ENCODE peak calls at places on chromosome 5, in eight cellular contexts. X is kidney epithelial cell, L is endothelial cell of umbilical vein, Y is mammary epithelial cell, Z is fibroblast of the aortic adventitia, C is left lung, I is astrocyte, F is adrenal gland. W is an unnamed sample.

GRCh38 chr5:99105216-99105615 is 176.4 kb upstream of the CHD1 start:
- DNase-seq in X (no peak), L (peak; percentile 63), Y (no peak), Z (peak; percentile 16), C (no peak), I (peak; percentile 10), F (no peak), W (no peak)

GRCh38 chr5:124740991-124741583 is 5.4 kb downstream of the ZNF608 start:
- DNase-seq in X (no peak), L (no peak), Y (peak; percentile 95), Z (peak; percentile 47), C (no peak), I (peak; percentile 91), F (no peak), W (peak; percentile 89)

GRCh38 chr5:580436-580835 is 31.7 kb upstream of the CEP72 start:
- DNase-seq in X (no peak), L (no peak), Y (no peak), Z (no peak), C (no peak), I (no peak), F (no peak), W (no peak)

GRCh38 chr5:15073453-15073852 is 201.9 kb upstream of the ANKH start:
- DNase-seq in X (no peak), L (no peak), Y (no peak), Z (no peak), C (no peak), I (no peak), F (no peak), W (no peak)

GRCh38 chr5:93717162-93717561 is 24.2 kb downstream of the POU5F2 start:
- DNase-seq in X (peak; percentile 72), L (peak; percentile 67), Y (peak; percentile 28), Z (peak; percentile 37), C (no peak), I (peak; percentile 53), F (peak; percentile 27), W (peak; percentile 93)

GRCh38 chr5:23507278-23507685 is at the start of gene PRDM9:
- DNase-seq in X (peak; percentile 7), L (no peak), Y (no peak), Z (no peak), C (peak; percentile 53), I (no peak), F (peak; percentile 42), W (no peak)

GRCh38 chr5:157476699-157477408 is 16.8 kb downstream of the NIPAL4 start:
- DNase-seq in X (peak; percentile 44), L (peak; percentile 67), Y (peak; percentile 37), Z (peak; percentile 76), C (no peak), I (peak; percentile 45), F (peak; percentile 61), W (peak; percentile 26)

GRCh38 chr5:88830567-88830966 is 52.4 kb downstream of the MEF2C start:
- DNase-seq in X (no peak), L (no peak), Y (no peak), Z (peak; percentile 28), C (no peak), I (peak; percentile 23), F (no peak), W (no peak)

GRCh38 chr5:17412760-17413671 is 85.0 kb upstream of the TAF11L2 start:
- DNase-seq in X (no peak), L (no peak), Y (no peak), Z (no peak), C (peak; percentile 58), I (no peak), F (no peak), W (no peak)

GRCh38 chr5:118095100-118095499 is 893.2 kb downstream of the DTWD2 start:
- DNase-seq in X (peak; percentile 32), L (no peak), Y (no peak), Z (no peak), C (no peak), I (peak; percentile 2), F (no peak), W (peak; percentile 34)

GRCh38 chr5:43315262-43315661 is 2.0 kb upstream of the HMGCS1 start:
- DNase-seq in X (peak; percentile 62), L (no peak), Y (peak; percentile 92), Z (no peak), C (no peak), I (peak; percentile 53), F (no peak), W (no peak)

GRCh38 chr5:129853588-129853987 is 50.7 kb upstream of the CHSY3 start:
- DNase-seq in X (no peak), L (peak; percentile 12), Y (no peak), Z (no peak), C (no peak), I (no peak), F (peak; percentile 5), W (no peak)

GRCh38 chr5:58455966-58456365 is 3.9 kb downstream of the PLK2 start:
- DNase-seq in X (no peak), L (peak; percentile 23), Y (no peak), Z (peak; percentile 65), C (no peak), I (peak; percentile 67), F (no peak), W (no peak)
- H3K4me3 ChIP-seq in X (peak overlapping the region; percentile 96), L (peak overlapping the region; percentile 94), Y (peak overlapping the region; percentile 94), Z (peak overlapping the region; percentile 83), C (peak overlapping the region; percentile 77), I (peak overlapping the region; percentile 97), F (no peak overlapping the region), W (peak overlapping the region; percentile 66)

GRCh38 chr5:132747693-132748440 is 641 bp downstream of the CCNI2 start:
- DNase-seq in X (no peak), L (no peak), Y (no peak), Z (no peak), C (no peak), I (no peak), F (no peak), W (no peak)
- H3K4me3 ChIP-seq in X (peak overlapping the region; percentile 37), L (peak overlapping the region; percentile 32), Y (peak overlapping the region; percentile 53), Z (no peak overlapping the region), C (peak overlapping the region; percentile 43), I (peak overlapping the region; percentile 5), F (no peak overlapping the region), W (no peak overlapping the region)

DNA sequence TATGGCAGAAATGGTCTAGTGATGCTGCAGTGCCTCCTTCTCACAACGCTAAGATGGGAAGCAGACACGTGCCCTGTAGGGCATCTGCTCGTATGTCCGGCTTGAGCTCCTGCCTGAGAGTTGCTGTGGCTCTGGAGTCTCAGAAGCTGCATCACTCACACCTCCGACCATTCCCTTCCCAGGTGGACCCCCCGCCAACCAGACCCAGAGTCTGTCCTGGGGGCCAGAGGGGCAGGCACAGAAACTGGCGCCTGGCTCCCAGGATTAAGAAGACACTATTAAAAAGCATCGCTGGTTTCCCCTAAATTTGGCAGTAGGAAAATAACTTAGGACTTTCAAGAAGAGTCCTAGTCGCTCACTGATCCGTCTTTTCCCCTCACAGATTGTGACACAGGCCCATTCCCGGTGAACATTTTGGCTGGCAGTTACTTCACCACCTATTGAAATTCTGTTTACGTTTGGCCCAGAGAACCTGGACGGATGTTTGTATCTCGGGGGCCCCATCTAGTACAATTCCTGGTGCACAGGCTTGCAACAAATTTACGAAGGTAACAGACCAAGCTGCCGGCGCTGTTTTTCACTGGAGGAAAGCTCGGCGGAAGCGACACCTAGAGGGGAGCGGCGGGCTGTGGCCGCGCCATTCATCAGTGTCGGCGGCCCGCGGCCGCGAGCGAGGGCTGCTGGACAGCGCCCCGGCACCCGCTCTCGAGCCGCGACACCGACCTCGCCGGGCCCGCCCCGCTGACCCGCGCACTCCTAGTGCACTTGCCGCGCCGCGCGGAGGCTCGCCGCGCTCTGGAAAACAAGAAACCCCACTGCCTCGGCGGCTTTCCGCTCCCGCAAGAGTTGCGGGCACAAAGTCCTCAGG is 1.6 kb downstream of the FSTL4 start:
- DNase-seq in X (no peak), L (peak; percentile 26), Y (peak; percentile 47), Z (no peak), C (peak; percentile 56), I (peak; percentile 12), F (peak; percentile 80), W (peak; percentile 5)
- H3K4me3 ChIP-seq in X (no peak overlapping the region), L (no peak overlapping the region), Y (no peak overlapping the region), Z (no peak overlapping the region), C (peak overlapping the region; percentile 37), I (no peak overlapping the region), F (no peak overlapping the region), W (no peak overlapping the region)

GRCh38 chr5:96808868-96809558 is 1.3 kb upstream of the ERAP1 start:
- DNase-seq in X (no peak), L (no peak), Y (no peak), Z (no peak), C (no peak), I (no peak), F (no peak), W (no peak)
- H3K4me3 ChIP-seq in X (no peak overlapping the region), L (no peak overlapping the region), Y (no peak overlapping the region), Z (no peak overlapping the region), C (peak overlapping the region; percentile 68), I (no peak overlapping the region), F (no peak overlapping the region), W (no peak overlapping the region)

W was measured in retinal pigment epithelial cell.